ENCODE peak calls at places on chromosome 3, in eight cellular contexts. S is kidney epithelial cell; T is transverse colon; O is HFFc6; W is epithelial cell of esophagus; U is esophagus muscularis mucosa; A is MM.1S; V is stimulated activated naive B cell treated with anti-CD40 and anti-IgM and Interleukin-4, amounts not matched to agents 10 μg/mL and 1 μg/mL and 100 μg/mL, for 72 hours. R is an unnamed sample.

GRCh38 chr3:174937488-174937887 is 78.4 kb downstream of the NAALADL2 start:
- DNase-seq in S (no peak), T (no peak), O (peak), W (peak), U (no peak), A (peak), V (no peak), R (peak)

GRCh38 chr3:175431396-175431795 is 572.3 kb downstream of the NAALADL2 start:
- DNase-seq in S (no peak), T (peak), O (no peak), W (no peak), U (no peak), A (no peak), V (no peak), R (no peak)

GRCh38 chr3:157149136-157149696 is 10.7 kb downstream of the CCNL1 start:
- DNase-seq in S (no peak), T (no peak), O (no peak), W (no peak), U (no peak), A (no peak), V (no peak), R (no peak)

GRCh38 chr3:192467230-192468186 is 259.8 kb downstream of the FGF12 start:
- DNase-seq in S (peak), T (peak), O (peak), W (peak), U (no peak), A (peak), V (peak), R (peak)

GRCh38 chr3:136778865-136779264 is 26.7 kb upstream of the STAG1 start:
- DNase-seq in S (no peak), T (no peak), O (peak), W (no peak), U (no peak), A (no peak), V (no peak), R (peak)

GRCh38 chr3:42803800-42804112 is 534 bp downstream of the HIGD1A start:
- DNase-seq in S (no peak), T (peak), O (no peak), W (no peak), U (no peak), A (peak), V (no peak), R (peak)

GRCh38 chr3:142586803-142587406 is 8.4 kb upstream of the ATR start:
- DNase-seq in S (no peak), T (peak), O (peak), W (peak), U (no peak), A (peak), V (no peak), R (peak)

GRCh38 chr3:13282986-13283876 is 136.9 kb downstream of the NUP210 start:
- DNase-seq in S (no peak), T (no peak), O (no peak), W (peak), U (no peak), A (peak), V (no peak), R (no peak)

GRCh38 chr3:116046350-116046749 is 398.9 kb downstream of the LSAMP start:
- DNase-seq in S (no peak), T (no peak), O (no peak), W (no peak), U (no peak), A (no peak), V (no peak), R (no peak)

GRCh38 chr3:73296258-73296635 is 234.8 kb downstream of the EBLN2 start:
- DNase-seq in S (no peak), T (no peak), O (no peak), W (no peak), U (no peak), A (no peak), V (no peak), R (peak)

GRCh38 chr3:112514527-112515128 is 15.4 kb upstream of the BTLA start:
- DNase-seq in S (no peak), T (no peak), O (no peak), W (no peak), U (no peak), A (peak), V (no peak), R (no peak)

GRCh38 chr3:40725026-40725425 is 200.3 kb downstream of the ZNF621 start:
- DNase-seq in S (no peak), T (no peak), O (no peak), W (no peak), U (no peak), A (no peak), V (no peak), R (no peak)

GRCh38 chr3:71944482-71944881 is 159.5 kb upstream of the PROK2 start:
- DNase-seq in S (no peak), T (no peak), O (no peak), W (no peak), U (no peak), A (no peak), V (no peak), R (no peak)

GRCh38 chr3:131216801-131217200 is 164.8 kb upstream of the NUDT16 start:
- DNase-seq in S (peak), T (no peak), O (peak), W (peak), U (no peak), A (no peak), V (no peak), R (peak)

GRCh38 chr3:62161306-62161705 is 212.0 kb downstream of the FEZF2 start:
- DNase-seq in S (no peak), T (no peak), O (no peak), W (peak), U (no peak), A (no peak), V (no peak), R (no peak)

GRCh38 chr3:196965112-196965803 is 3.4 kb downstream of the PIGZ start:
- DNase-seq in S (no peak), T (no peak), O (no peak), W (no peak), U (no peak), A (no peak), V (no peak), R (no peak)

GRCh38 chr3:112357888-112358287 is 24.9 kb downstream of the CD200 start:
- DNase-seq in S (no peak), T (no peak), O (no peak), W (no peak), U (no peak), A (no peak), V (no peak), R (no peak)

GRCh38 chr3:159169828-159170227 is 368.0 kb downstream of the MFSD1 start:
- DNase-seq in S (peak), T (no peak), O (peak), W (peak), U (no peak), A (peak), V (no peak), R (no peak)

GRCh38 chr3:129576514-129577345 is 29.7 kb downstream of the PLXND1 start:
- DNase-seq in S (no peak), T (peak), O (no peak), W (no peak), U (no peak), A (peak), V (peak), R (no peak)

GRCh38 chr3:122944671-122945151 is 82.9 kb downstream of the SEMA5B start:
- DNase-seq in S (no peak), T (no peak), O (peak), W (peak), U (no peak), A (no peak), V (no peak), R (no peak)

R was measured in trophoblast cell.